ENCODE peak calls at places on chromosomes 6 and 20, in eight cellular contexts. T, F, V, Z, R, Y, C and K are unnamed samples.

GRCh38 chr20:25496968-25497401 is 88.3 kb downstream of the NINL start:
- DNase-seq in F (no peak), Z (no peak), R (no peak), V (no peak), Y (no peak), C (no peak), T (peak; percentile 99), K (peak; percentile 94)

GRCh38 chr6:157392927-157393666 is 12.1 kb downstream of the ZDHHC14 start:
- DNase-seq in Y (no peak), V (no peak), F (no peak), Z (no peak), C (peak; percentile 72), R (no peak), T (peak; percentile 16), K (no peak)

GRCh38 chr6:37566209-37566859 is 66.6 kb upstream of the CCDC167 start:
- DNase-seq in T (no peak), Y (peak; percentile 48), R (peak; percentile 49), V (peak; percentile 87), F (peak; percentile 34), C (peak; percentile 30), Z (peak; percentile 29), K (peak; percentile 58)

GRCh38 chr6:161001421-161001820 is 9.9 kb downstream of the MAP3K4 start:
- DNase-seq in T (no peak), F (peak; percentile 44), V (no peak), C (no peak), Y (no peak), Z (peak; percentile 20), R (peak; percentile 75), K (no peak)

GRCh38 chr6:3607599-3607998 is 143.9 kb downstream of the PXDC1 start:
- DNase-seq in F (no peak), V (no peak), C (no peak), R (no peak), Y (no peak), Z (no peak), T (no peak), K (no peak)

GRCh38 chr6:6704423-6705060 is 116.0 kb downstream of the LY86 start:
- DNase-seq in V (no peak), T (no peak), Z (no peak), Y (no peak), F (no peak), C (no peak), R (no peak), K (no peak)

GRCh38 chr6:168268755-168269154 is 50.8 kb downstream of the DACT2 start:
- DNase-seq in Y (no peak), R (no peak), C (no peak), V (no peak), Z (no peak), T (no peak), F (no peak), K (no peak)

GRCh38 chr20:35788796-35789195 is 17.0 kb downstream of the PHF20 start:
- DNase-seq in T (no peak), R (peak; percentile 34), Z (no peak), V (no peak), F (no peak), C (no peak), Y (no peak), K (no peak)

GRCh38 chr20:48294196-48294595 is 508.9 kb upstream of the SULF2 start:
- DNase-seq in R (no peak), Z (peak; percentile 83), T (peak; percentile 22), C (peak; percentile 45), F (no peak), V (no peak), Y (no peak), K (no peak)

GRCh38 chr20:23136893-23137745 is 51.0 kb upstream of the CD93 start:
- DNase-seq in V (no peak), R (no peak), T (peak; percentile 97), F (no peak), Z (no peak), C (no peak), Y (no peak), K (no peak)

GRCh38 chr6:34240329-34241248 is 3.9 kb downstream of the HMGA1 start:
- DNase-seq in V (peak; percentile 85), T (no peak), F (no peak), Z (no peak), Y (no peak), C (no peak), R (no peak), K (no peak)

GRCh38 chr6:156379392-156379910 is 397.7 kb upstream of the ARID1B start:
- DNase-seq in T (no peak), Z (no peak), Y (no peak), V (no peak), F (no peak), C (no peak), R (no peak), K (no peak)

GRCh38 chr6:100426241-100426640 is 38.5 kb downstream of the SIM1 start:
- DNase-seq in C (no peak), V (no peak), Y (no peak), Z (no peak), R (no peak), F (no peak), T (no peak), K (no peak)

GRCh38 chr6:51495016-51495805 is 592.2 kb downstream of the PKHD1 start:
- DNase-seq in Y (peak; percentile 49), F (no peak), C (no peak), Z (no peak), R (no peak), V (no peak), T (no peak), K (no peak)

GRCh38 chr6:144158133-144158532 is 7.8 kb downstream of the STX11 start:
- DNase-seq in F (peak; percentile 69), R (no peak), C (peak; percentile 98), Z (peak; percentile 93), Y (no peak), T (peak; percentile 91), V (no peak), K (peak; percentile 16)

GRCh38 chr20:53826597-53827291 is 233.1 kb upstream of the ZNF217 start:
- DNase-seq in Z (peak; percentile 9), R (no peak), F (no peak), V (no peak), T (no peak), C (no peak), Y (no peak), K (no peak)